ENCODE peak calls at places on chromosome 15, in five cellular contexts. K is adipocyte, N is heart left ventricle, R is transverse colon, O is ovary. X is an unnamed sample.

GRCh38 chr15:66703540-66703941 is 1.5 kb downstream of the SMAD6 start:
- DNase-seq in R (peak; percentile 46), N (peak; percentile 61), K (peak; percentile 64), O (no peak), X (no peak)

GRCh38 chr15:36428102-36428845 is 151.2 kb upstream of the CDIN1 start:
- DNase-seq in N (no peak), O (no peak), R (no peak), K (peak; percentile 95), X (no peak)

GRCh38 chr15:78103406-78104118 is 11.2 kb downstream of the SH2D7 start:
- DNase-seq in N (peak; percentile 39), O (no peak), K (no peak), R (peak; percentile 61), X (peak; percentile 63)

GRCh38 chr15:32222716-32223115 is 180.4 kb downstream of the GOLGA8K start:
- DNase-seq in O (no peak), K (no peak), N (no peak), R (no peak), X (no peak)

GRCh38 chr15:34644061-34644460 is 60.6 kb upstream of the GOLGA8B start:
- DNase-seq in R (no peak), N (no peak), K (peak; percentile 50), O (no peak), X (no peak)

GRCh38 chr15:72141171-72142084 is 23.2 kb downstream of the SENP8 start:
- DNase-seq in N (no peak), R (no peak), O (no peak), K (no peak), X (peak; percentile 37)

GRCh38 chr15:67611803-67612369 is 69.4 kb downstream of the MAP2K5 start:
- DNase-seq in O (no peak), R (no peak), K (no peak), N (no peak), X (peak; percentile 90)

GRCh38 chr15:54082836-54083492 is 104.7 kb downstream of the UNC13C start:
- DNase-seq in K (no peak), R (no peak), N (no peak), O (no peak), X (no peak)

GRCh38 chr15:52281085-52282035 is 14.2 kb downstream of the MYO5C start:
- DNase-seq in K (no peak), N (no peak), R (no peak), O (no peak), X (no peak)

GRCh38 chr15:29451201-29451781 is 181.7 kb upstream of the NSMCE3 start:
- DNase-seq in K (no peak), R (no peak), N (no peak), O (no peak), X (no peak)

GRCh38 chr15:71697236-71697635 is 113.1 kb upstream of the NR2E3 start:
- DNase-seq in R (no peak), K (no peak), O (no peak), N (no peak), X (no peak)

GRCh38 chr15:30903497-30904187 is at the start of gene FAN1:
- DNase-seq in R (peak; percentile 92), N (peak; percentile 83), O (peak; percentile 74), K (peak; percentile 92), X (peak; percentile 93)

GRCh38 chr15:82942691-82943090 is 9.8 kb downstream of the HOMER2 start:
- DNase-seq in O (no peak), N (no peak), K (no peak), R (no peak), X (no peak)

GRCh38 chr15:56798639-56799038 is 65.3 kb upstream of the ZNF280D start:
- DNase-seq in O (no peak), N (peak; percentile 69), K (no peak), R (no peak), X (no peak)

GRCh38 chr15:69031013-69032001 is 16.8 kb downstream of the NOX5 start:
- DNase-seq in N (peak; percentile 44), O (no peak), R (peak; percentile 55), K (peak; percentile 31), X (peak; percentile 52)

GRCh38 chr15:98009169-98009568 is 48.7 kb downstream of the ARRDC4 start:
- DNase-seq in R (no peak), N (no peak), O (no peak), K (no peak), X (no peak)

GRCh38 chr15:34708422-34708821 is 46.4 kb downstream of the GJD2 start:
- DNase-seq in N (no peak), K (peak; percentile 72), R (no peak), O (no peak), X (peak; percentile 43)

GRCh38 chr15:58873267-58873666 is 60.2 kb downstream of the SLTM start:
- DNase-seq in K (no peak), O (no peak), N (no peak), R (no peak), X (no peak)

GRCh38 chr15:91302588-91303439 is 202.8 kb downstream of the SV2B start:
- DNase-seq in K (peak; percentile 87), O (no peak), R (peak; percentile 16), N (peak; percentile 40), X (peak; percentile 71)

GRCh38 chr15:58361291-58361759 is 70.5 kb upstream of the LIPC start:
- DNase-seq in O (no peak), K (peak; percentile 86), R (no peak), N (no peak), X (no peak)

GRCh38 chr15:70121656-70122297 is 24.1 kb upstream of the TLE3 start:
- DNase-seq in K (peak; percentile 51), R (peak; percentile 51), N (peak; percentile 64), O (peak; percentile 88), X (no peak)

GRCh38 chr15:84982301-84982920 is 755 bp downstream of the PDE8A start:
- DNase-seq in K (peak; percentile 36), R (peak; percentile 70), N (peak; percentile 40), O (peak; percentile 43), X (peak; percentile 72)

GRCh38 chr15:54033954-54034458 is 55.8 kb downstream of the UNC13C start:
- DNase-seq in O (no peak), K (no peak), R (no peak), N (no peak), X (no peak)

GRCh38 chr15:68846851-68847439 is 26.2 kb upstream of the ANP32A start:
- DNase-seq in R (no peak), K (no peak), O (no peak), N (no peak), X (no peak)

GRCh38 chr15:66096711-66097058 is 156.9 kb downstream of the MEGF11 start:
- DNase-seq in R (no peak), K (no peak), N (no peak), O (no peak), X (no peak)

GRCh38 chr15:69390575-69390974 is 23.6 kb upstream of the KIF23 start:
- DNase-seq in R (no peak), O (no peak), N (no peak), K (peak; percentile 46), X (no peak)

GRCh38 chr15:31802761-31803160 is 227.6 kb upstream of the CHRNA7 start:
- DNase-seq in N (no peak), K (no peak), R (no peak), O (no peak), X (no peak)

GRCh38 chr15:100457201-100457600 is 71.5 kb downstream of the CERS3 start:
- DNase-seq in K (peak; percentile 15), O (no peak), R (no peak), N (no peak), X (no peak)

GRCh38 chr15:76866716-76867321 is 38.3 kb downstream of the SCAPER start:
- DNase-seq in R (no peak), K (peak; percentile 75), N (no peak), O (no peak), X (peak; percentile 23)

GRCh38 chr15:60605879-60606304 is 127.0 kb upstream of the ICE2 start:
- DNase-seq in N (peak; percentile 66), K (peak; percentile 89), R (no peak), O (no peak), X (no peak)

GRCh38 chr15:67024998-67025368 is 40.4 kb upstream of the SMAD3 start:
- DNase-seq in N (no peak), K (no peak), R (no peak), O (no peak), X (no peak)

GRCh38 chr15:65286069-65286703 is 497 bp downstream of the PARP16 start:
- DNase-seq in N (no peak), R (peak; percentile 62), K (peak; percentile 56), O (peak; percentile 45), X (peak; percentile 72)

GRCh38 chr15:63709365-63709764 is 112.2 kb downstream of the FBXL22 start:
- DNase-seq in N (no peak), R (no peak), O (no peak), K (no peak), X (no peak)
- H3K36me3 ChIP-seq in N (peaks cover 94% of the 10 kb centered on the region), R (no peaks in the 10 kb centered on the region), O (no peaks in the 10 kb centered on the region), K (peaks cover 66% of the 10 kb centered on the region), X (peaks cover 15% of the 10 kb centered on the region)

DNA sequence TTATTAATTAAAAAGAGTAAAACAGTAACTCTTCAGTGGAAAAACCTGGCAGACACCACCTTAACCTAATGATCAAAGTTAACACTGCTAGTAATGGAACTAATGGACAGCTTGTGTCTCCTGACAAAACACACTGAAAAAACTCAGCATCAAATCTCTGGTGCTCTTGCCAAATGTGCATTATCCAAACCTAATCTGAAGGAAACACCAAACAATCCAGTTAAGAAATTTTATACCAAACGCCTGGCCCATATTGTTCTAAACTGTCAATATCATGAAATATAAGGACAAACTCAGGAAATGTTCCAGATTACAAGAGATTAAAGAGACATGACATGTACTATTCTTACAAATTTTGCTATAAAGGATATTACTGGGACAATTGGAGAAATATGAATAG is 10.4 kb downstream of the RSL24D1 start:
- DNase-seq in N (no peak), R (no peak), K (no peak), O (no peak), X (no peak)
- H3K36me3 ChIP-seq in N (peaks cover 91% of the 10 kb centered on the region), R (no peaks in the 10 kb centered on the region), K (peaks cover 79% of the 10 kb centered on the region), O (no peaks in the 10 kb centered on the region), X (peaks cover 9% of the 10 kb centered on the region)

DNA sequence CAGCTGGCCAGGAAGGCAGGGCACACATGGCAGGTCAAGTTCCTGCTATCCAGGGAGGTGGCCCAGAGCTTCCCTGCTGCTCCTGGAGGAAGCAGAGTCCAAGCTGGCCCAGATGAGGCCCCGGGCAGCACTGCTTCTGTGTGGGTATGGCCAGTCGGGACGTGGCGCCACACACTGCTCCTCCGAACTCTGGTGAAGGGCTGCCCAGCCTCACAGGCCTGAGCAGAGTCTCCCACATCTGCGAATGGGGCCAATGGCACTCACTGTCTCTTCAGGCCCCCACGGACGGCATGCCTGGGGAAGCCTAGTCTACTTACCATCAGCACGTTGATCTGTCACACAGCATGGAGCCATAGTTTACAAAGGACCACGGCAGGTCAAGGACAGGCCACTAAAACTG is 2.5 kb upstream of the PLA2G4F start:
- DNase-seq in R (no peak), O (peak; percentile 9), N (no peak), K (no peak), X (no peak)
- H3K36me3 ChIP-seq in R (peaks cover 5% of the 10 kb centered on the region), O (no peaks in the 10 kb centered on the region), N (peaks cover 52% of the 10 kb centered on the region), K (peaks cover 54% of the 10 kb centered on the region), X (peaks cover 19% of the 10 kb centered on the region)

DNA sequence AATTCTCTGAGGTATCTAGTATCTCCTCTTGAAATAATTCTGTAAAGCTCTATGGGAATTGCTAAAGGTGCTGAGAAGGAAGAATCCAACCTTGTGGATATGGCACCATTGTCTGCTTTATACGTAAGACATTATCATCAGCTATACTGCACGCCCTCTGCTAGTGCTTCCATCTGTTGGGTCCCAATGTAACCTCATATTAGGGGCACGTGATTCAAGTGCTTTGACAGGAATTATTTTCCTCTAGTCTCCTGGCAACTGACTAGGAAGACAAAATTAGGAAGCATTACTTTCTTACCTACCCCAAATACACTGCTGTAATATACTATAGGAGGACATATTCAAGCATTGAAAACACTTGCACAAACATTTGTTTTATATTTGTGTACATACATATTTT is 24.0 kb downstream of the COPS2 start:
- DNase-seq in K (no peak), O (no peak), R (no peak), N (no peak), X (no peak)
- H3K36me3 ChIP-seq in K (peaks cover 99% of the 10 kb centered on the region), O (no peaks in the 10 kb centered on the region), R (no peaks in the 10 kb centered on the region), N (peaks cover 97% of the 10 kb centered on the region), X (peaks cover 10% of the 10 kb centered on the region)

GRCh38 chr15:101672298-101672697 is 20.1 kb upstream of the TM2D3 start:
- DNase-seq in O (no peak), K (no peak), R (no peak), N (peak; percentile 38), X (no peak)
- H3K36me3 ChIP-seq in O (no peaks in the 10 kb centered on the region), K (peaks cover 48% of the 10 kb centered on the region), R (no peaks in the 10 kb centered on the region), N (peaks cover 83% of the 10 kb centered on the region), X (peaks cover 3% of the 10 kb centered on the region)